ENCODE peak calls at places on chromosome 12, in six cellular contexts. W is glutamatergic neuron, A is HFFc6, L is tibial nerve, Y is nephron progenitor cell, O is cardiac muscle cell. G is an unnamed sample.

GRCh38 chr12:133165776-133166175 is 15.5 kb upstream of the ZNF268 start:
- DNase-seq in L (no peak), W (no peak), O (no peak), Y (no peak), A (no peak), G (no peak)

GRCh38 chr12:41212625-41213024 is 24.5 kb downstream of the PDZRN4 start:
- DNase-seq in O (no peak), A (no peak), L (no peak), Y (no peak), W (no peak), G (no peak)

GRCh38 chr12:41213107-41213506 is 25.0 kb downstream of the PDZRN4 start:
- DNase-seq in O (no peak), L (no peak), W (no peak), Y (no peak), A (no peak), G (no peak)

GRCh38 chr12:24991209-24992049 is 42.5 kb upstream of the BCAT1 start:
- DNase-seq in L (no peak), O (peak), W (no peak), A (peak), Y (no peak), G (peak)

GRCh38 chr12:96902076-96902475 is 5.0 kb upstream of the NEDD1 start:
- DNase-seq in Y (no peak), W (no peak), A (no peak), O (no peak), L (no peak), G (no peak)

GRCh38 chr12:510071-510825 is 50.5 kb downstream of the B4GALNT3 start:
- DNase-seq in L (no peak), O (no peak), A (no peak), W (no peak), Y (no peak), G (no peak)

GRCh38 chr12:29104495-29104894 is 44.6 kb upstream of the FAR2 start:
- DNase-seq in L (no peak), O (no peak), A (no peak), Y (no peak), W (no peak), G (no peak)

GRCh38 chr12:79374543-79374942 is 316.2 kb downstream of the PAWR start:
- DNase-seq in W (no peak), A (no peak), L (no peak), O (no peak), Y (no peak), G (no peak)

DNA sequence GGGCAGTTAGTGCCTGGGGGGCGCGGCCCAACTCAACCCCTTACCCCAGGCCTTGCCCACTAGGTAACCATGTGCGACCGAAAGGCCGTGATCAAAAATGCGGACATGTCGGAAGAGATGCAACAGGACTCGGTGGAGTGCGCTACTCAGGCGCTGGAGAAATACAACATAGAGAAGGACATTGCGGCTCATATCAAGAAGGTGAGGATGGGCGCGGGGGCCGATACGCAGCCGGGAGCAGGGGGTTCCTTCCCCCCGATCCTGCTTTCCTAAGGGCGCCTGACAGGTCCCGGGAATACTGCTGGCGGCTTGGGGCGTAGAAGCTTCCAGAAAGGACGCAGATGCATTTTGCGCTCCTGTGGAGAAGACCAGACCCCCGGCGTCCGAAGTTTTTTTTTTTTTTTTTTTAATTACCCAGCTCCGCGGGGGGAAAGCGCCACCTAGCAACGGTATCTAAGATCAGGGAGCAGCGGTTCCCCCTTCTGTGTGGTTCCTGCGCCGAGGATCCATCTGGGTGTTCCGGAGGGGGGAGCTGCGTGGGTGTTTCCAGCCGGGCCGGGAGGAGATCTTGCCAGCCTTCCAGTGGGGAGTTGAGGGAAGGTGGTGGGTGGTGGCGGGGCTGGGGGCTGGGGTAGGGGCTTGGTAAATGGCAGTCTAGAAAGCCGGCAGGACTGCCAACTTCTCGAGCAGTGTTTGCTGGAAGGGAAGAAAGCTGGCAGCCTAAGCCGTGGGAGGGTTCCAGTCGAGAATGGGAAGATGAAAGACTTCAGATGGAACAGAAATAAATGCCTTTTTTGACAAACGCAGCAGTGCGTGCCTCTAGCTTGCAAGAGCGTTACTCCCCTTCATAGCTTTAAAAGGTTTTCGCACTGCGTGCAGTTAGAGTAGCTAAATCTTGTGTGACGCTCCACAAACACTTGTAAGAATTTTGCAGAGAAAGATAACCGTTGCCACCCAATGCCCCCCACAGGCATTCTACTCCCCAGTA is 734 bp downstream of the DYNLL1 start:
- DNase-seq in A (peak), Y (peak), O (peak), W (peak), L (peak), G (no peak)
- TF ChIP-seq CTCF in A (peak), Y (no peak), O (no peak), W (no peak), L (no peak), G (peak)

GRCh38 chr12:52235001-52235760 is 2.1 kb downstream of the KRT7 start:
- DNase-seq in L (no peak), W (no peak), Y (no peak), O (peak), A (no peak), G (no peak)
- TF ChIP-seq CTCF in L (no peak), W (no peak), Y (no peak), O (no peak), A (no peak), G (no peak)

GRCh38 chr12:95678684-95679083 is 111.9 kb downstream of the NTN4 start:
- DNase-seq in L (no peak), W (no peak), Y (no peak), O (no peak), A (no peak), G (no peak)

GRCh38 chr12:95687937-95688336 is 102.6 kb downstream of the NTN4 start:
- DNase-seq in O (no peak), W (no peak), A (no peak), Y (no peak), L (no peak), G (no peak)

GRCh38 chr12:95681210-95681765 is 109.3 kb downstream of the NTN4 start:
- DNase-seq in L (no peak), A (no peak), O (no peak), W (no peak), Y (no peak), G (no peak)

GRCh38 chr12:95683418-95683817 is 107.1 kb downstream of the NTN4 start:
- DNase-seq in L (no peak), W (no peak), O (no peak), Y (no peak), A (no peak), G (no peak)
- TF ChIP-seq CTCF in L (no peak), W (no peak), O (no peak), Y (no peak), A (no peak), G (no peak)

DNA sequence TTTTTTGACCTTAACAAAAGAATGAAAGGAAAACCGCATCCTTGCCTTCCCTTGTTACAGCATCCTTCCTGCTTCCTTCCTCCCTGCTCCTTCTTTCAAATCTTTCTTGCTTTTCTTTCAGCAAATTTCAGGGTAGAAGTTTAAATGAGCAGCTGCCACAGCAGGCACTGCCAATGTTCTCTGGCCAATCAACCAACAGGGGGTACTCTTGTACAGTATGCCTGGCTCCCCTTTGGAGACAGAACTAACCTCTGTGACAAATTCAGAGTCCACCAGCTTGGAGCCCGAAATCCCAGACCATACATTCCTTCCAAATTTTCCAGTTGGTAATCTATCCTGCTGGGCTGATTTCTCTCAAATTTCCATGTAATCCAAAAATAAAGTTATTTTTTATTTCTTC is 609.8 kb upstream of the LMO3 start:
- DNase-seq in O (no peak), A (no peak), W (no peak), L (no peak), Y (no peak), G (no peak)
- TF ChIP-seq CTCF in O (no peak), A (no peak), W (no peak), L (no peak), Y (no peak), G (no peak)

GRCh38 chr12:18222699-18223098 is 38.6 kb upstream of the PIK3C2G start:
- DNase-seq in A (no peak), Y (no peak), O (no peak), L (no peak), W (no peak), G (no peak)

GRCh38 chr12:18221726-18222125 is 39.6 kb upstream of the PIK3C2G start:
- DNase-seq in L (no peak), O (no peak), Y (no peak), A (no peak), W (no peak), G (no peak)

DNA sequence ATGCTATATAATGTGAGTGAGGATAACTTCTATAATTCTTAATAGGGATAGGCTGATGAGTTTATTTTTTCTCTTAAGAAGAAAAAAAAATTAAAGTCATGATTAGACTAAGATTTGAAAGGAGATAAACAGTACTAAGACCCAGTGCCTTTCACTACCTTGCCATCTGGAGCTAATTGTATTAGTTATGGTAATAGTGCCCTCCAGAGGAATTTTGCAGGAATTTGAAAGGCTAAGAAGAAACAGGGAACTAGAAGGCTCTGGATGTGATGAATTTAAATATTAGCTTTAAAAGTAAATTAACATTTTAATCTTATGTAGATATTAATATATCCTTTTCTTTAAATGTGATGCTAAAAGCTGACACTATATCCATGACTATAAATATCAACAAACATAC is 36.6 kb upstream of the PIK3C2G start:
- DNase-seq in O (peak), Y (no peak), W (no peak), L (no peak), A (peak), G (peak)
- TF ChIP-seq CTCF in O (peak), Y (peak), W (peak), L (peak), A (peak), G (peak)

GRCh38 chr12:21945002-21945401 is 3.8 kb upstream of the ABCC9 start:
- DNase-seq in W (no peak), Y (no peak), A (no peak), L (no peak), O (no peak), G (no peak)

GRCh38 chr12:21950649-21951048 is 9.4 kb upstream of the ABCC9 start:
- DNase-seq in Y (no peak), O (no peak), A (no peak), L (no peak), W (no peak), G (no peak)

GRCh38 chr12:21942377-21942703 is 1.1 kb upstream of the ABCC9 start:
- DNase-seq in O (no peak), L (no peak), A (no peak), Y (no peak), W (no peak), G (no peak)

GRCh38 chr12:21941522-21942376 is 523 bp upstream of the ABCC9 start:
- DNase-seq in L (peak), Y (peak), O (peak), A (no peak), W (peak), G (peak)

GRCh38 chr12:21946983-21947382 is 5.8 kb upstream of the ABCC9 start:
- DNase-seq in W (no peak), Y (no peak), L (no peak), A (no peak), O (no peak), G (no peak)
- TF ChIP-seq CTCF in W (no peak), Y (no peak), L (no peak), A (no peak), O (no peak), G (no peak)

DNA sequence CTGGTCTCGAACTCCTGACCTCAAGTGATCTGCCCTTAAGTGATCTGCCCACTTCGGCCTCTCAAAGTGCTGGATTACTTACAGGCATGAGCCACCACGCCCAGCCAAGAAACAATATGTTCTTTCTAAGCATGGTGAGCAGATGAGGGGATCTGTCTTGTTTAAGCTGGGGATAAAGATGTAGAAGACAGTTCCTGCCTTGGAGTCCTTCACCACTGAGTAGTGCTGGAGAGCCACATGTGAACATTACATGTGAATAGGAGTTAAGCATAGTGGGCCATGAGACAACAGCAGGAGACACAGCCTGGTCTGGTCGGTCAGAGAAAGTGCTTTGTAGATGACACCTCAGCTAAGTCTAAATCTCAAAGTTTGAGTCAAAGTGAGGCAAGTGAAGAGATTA is 26.0 kb downstream of the TMBIM6 start:
- DNase-seq in A (peak), L (no peak), W (no peak), O (no peak), Y (no peak), G (no peak)
- TF ChIP-seq CTCF in A (no peak), L (no peak), W (no peak), O (no peak), Y (no peak), G (no peak)

DNA sequence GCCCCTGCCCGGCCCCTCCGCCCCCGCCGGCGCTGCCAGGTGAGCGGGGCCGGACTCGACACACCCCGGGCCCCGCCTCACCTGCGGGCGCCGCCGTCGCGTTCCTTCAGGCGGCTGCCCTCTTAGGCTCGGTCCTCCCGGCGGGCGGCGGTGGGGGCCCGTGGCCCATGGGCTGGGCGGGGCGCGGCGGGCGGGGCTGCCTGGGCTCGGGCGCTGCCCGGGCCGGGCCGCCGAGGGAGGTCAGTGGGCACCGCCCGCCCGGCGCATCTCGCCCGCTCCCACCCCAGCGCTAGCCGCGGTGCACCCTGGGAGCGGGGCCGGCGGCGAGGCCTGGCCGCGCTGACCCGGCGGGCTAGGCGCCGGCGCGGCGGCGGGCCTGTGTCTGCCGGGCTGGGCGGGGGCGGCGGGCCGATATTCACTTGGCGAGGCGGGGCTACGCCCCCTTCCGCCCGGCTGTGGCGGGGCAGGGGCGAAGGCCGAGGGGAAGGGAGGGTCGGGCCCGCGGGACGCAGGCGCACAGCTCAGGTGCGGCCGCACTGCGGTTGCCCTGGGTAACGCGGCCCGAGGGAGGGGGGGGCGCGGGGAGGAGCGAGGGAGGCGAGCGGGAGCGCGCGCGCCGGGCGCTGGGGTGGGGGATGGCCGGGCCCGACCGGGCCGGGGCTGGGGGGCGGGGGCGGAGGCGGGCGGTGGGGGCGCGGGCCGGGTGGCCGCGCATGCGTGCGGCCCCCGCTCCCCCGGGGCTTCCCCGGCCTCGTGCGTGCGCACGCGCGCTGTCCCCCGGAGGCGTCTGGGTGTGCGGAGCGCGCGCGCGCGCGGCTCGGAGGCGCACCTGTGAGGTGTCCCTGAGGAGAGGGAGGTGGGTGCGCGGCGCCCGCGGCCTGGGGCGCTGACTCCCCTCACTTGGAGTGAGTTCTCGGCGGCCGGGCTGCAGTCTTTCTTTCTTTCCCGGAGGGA is at the start of the genes CCDC92 and ZNF664:
- DNase-seq in L (peak), Y (peak), A (peak), O (peak), W (peak), G (peak)
- TF ChIP-seq CTCF in L (no peak), Y (no peak), A (peak), O (peak), W (no peak), G (no peak)

G was measured in AG09319.